ENCODE peak calls at places on chromosomes 12 and 14, in four cellular contexts. C is GM13977, F is AG09309, R is tibial artery. E is an unnamed sample.
A peak's percentile ranks its signal among the peaks of the same experiment; 100 is the strongest.

GRCh38 chr14:67187210-67187609 is 2.0 kb upstream of the GARIN2 start:
- DNase-seq in C (no peak), F (peak; percentile 45), R (no peak), E (peak; percentile 11)

GRCh38 chr12:26614217-26614616 is 218.8 kb downstream of the ITPR2 start:
- DNase-seq in C (no peak), F (no peak), R (no peak), E (no peak)

GRCh38 chr14:95575820-95576473 is 41.1 kb downstream of the GLRX5 start:
- DNase-seq in C (no peak), F (no peak), R (no peak), E (no peak)

GRCh38 chr12:104793280-104793679 is 164.8 kb downstream of the SLC41A2 start:
- DNase-seq in C (no peak), F (peak; percentile 86), R (peak; percentile 68), E (peak; percentile 81)

GRCh38 chr14:49959822-49960408 is 67.0 kb downstream of the ARF6 start:
- DNase-seq in C (peak; percentile 45), F (no peak), R (no peak), E (no peak)

GRCh38 chr12:116266631-116267349 is 10.7 kb downstream of the MED13L start:
- DNase-seq in C (no peak), F (no peak), R (no peak), E (no peak)

GRCh38 chr14:87155850-87156491 is 837.0 kb downstream of the GALC start:
- DNase-seq in C (no peak), F (no peak), R (no peak), E (no peak)

GRCh38 chr14:76138758-76139723 is 12.7 kb upstream of the GPATCH2L start:
- DNase-seq in C (no peak), F (no peak), R (no peak), E (no peak)

GRCh38 chr12:95998611-95999300 is 2.6 kb upstream of the HAL start:
- DNase-seq in C (peak; percentile 82), F (peak; percentile 32), R (no peak), E (peak; percentile 35)

GRCh38 chr12:2940564-2940963 is 18.6 kb upstream of the TEAD4 start:
- DNase-seq in C (no peak), F (no peak), R (no peak), E (no peak)

GRCh38 chr14:50061664-50062437 is 54.5 kb downstream of the VCPKMT start:
- DNase-seq in C (peak; percentile 73), F (no peak), R (no peak), E (no peak)

GRCh38 chr14:49549881-49550280 is 36.3 kb downstream of the RPS29 start:
- DNase-seq in C (no peak), F (no peak), R (no peak), E (no peak)

GRCh38 chr12:105041186-105041585 is 43.1 kb downstream of the ALDH1L2 start:
- DNase-seq in C (no peak), F (no peak), R (no peak), E (peak; percentile 16)

GRCh38 chr14:72800848-72801370 is 93.0 kb downstream of the DPF3 start:
- DNase-seq in C (no peak), F (no peak), R (no peak), E (no peak)

GRCh38 chr12:62813031-62813829 is 121.7 kb downstream of the PPM1H start:
- DNase-seq in C (peak; percentile 42), F (peak; percentile 28), R (peak; percentile 57), E (peak; percentile 44)

GRCh38 chr14:21070083-21070609 is at the start of gene ARHGEF40:
- DNase-seq in C (peak; percentile 62), F (no peak), R (peak; percentile 61), E (no peak)

GRCh38 chr12:33757701-33758100 is 264.6 kb upstream of the ALG10 start:
- DNase-seq in C (no peak), F (no peak), R (no peak), E (no peak)

DNA sequence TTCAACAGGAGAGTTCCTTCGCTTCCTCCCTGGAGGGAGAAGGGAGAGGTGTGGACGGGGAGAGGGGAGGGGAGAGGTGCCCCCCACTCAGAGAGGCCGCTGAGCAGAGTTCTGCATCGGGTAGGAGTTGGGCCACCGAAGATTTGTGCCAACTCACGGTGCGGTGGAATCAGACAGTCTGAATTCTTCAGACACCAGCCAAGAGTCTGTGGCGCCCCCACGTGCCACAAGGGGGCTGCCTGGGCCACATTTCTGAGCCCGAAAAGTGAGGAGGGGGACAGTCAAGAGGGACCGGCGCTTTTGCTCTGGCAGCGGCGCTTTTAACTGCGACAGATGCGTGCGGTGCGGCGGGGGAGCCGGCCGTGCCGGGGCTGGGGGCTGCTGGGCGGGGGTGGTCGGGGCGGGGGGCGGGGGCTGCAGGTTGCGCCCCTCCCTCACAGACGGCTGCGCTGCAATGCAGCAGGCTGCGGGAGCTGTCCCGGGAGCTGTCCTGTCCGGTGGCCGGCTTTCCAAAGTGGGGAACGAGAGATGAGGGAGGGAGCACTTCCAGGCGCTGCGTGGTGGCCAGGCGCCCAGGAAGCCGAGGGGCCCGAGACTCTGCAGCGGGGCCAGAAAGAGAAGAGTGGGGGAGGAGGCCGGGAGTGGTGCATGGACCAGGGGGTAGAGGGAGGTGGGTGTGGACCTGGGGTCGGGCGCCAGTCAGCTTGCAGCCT is 941 bp upstream of the RTL1 start:
- DNase-seq in C (peak; percentile 4), F (no peak), R (no peak), E (no peak)
- TF ChIP-seq CTCF in C (no peak), F (peak; percentile 30), R (no peak), E (peak; percentile 16)

GRCh38 chr12:92608418-92609091 is 94.2 kb upstream of the PLEKHG7 start:
- DNase-seq in C (peak; percentile 8), F (no peak), R (no peak), E (no peak)
- TF ChIP-seq CTCF in C (peak; percentile 50), F (peak; percentile 59), R (peak; percentile 26), E (peak; percentile 71)

GRCh38 chr14:57182760-57183503 is 85.8 kb downstream of the EXOC5 start:
- DNase-seq in C (peak; percentile 8), F (no peak), R (no peak), E (no peak)
- TF ChIP-seq CTCF in C (peak; percentile 61), F (peak; percentile 27), R (no peak), E (peak; percentile 7)

DNA sequence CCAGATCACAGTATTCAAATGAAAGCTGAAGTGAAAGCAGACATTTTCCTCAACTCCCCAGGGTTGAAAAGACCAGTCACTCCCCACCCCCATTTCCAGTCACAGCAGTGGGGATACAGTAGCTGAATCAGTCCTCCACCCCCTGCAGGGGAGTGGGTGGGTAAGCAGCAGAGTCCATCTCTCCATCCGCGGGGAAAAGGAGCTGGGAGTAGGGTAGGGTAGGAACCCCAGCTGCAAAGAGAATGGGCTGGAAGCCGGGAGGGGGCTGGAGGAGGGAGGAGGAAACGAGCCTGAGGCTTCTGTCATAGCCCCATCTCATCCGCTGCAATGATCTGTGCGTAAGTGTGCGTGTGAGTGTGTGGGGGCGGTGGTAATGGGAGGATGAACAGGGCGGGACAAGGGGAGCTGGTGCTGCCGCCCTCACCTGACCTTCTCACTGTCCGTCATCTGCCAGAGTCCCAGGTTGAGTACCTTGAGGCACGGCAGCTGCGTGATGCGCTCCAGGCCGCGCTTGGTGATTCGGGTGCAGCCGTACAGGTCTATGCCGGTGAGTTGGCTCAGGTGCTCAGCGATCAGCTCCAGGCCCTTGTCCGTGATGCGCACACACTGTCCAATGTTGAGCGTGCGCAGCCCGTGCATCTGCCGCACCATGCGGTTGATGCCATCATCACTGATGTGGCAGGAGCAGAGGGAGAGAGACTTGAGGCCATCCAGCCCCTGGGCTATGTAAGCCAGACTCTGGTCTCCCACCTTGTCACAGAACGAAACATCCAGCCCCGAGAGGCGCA is 1.7 kb downstream of the FBXL14 start:
- DNase-seq in C (peak; percentile 49), F (no peak), R (no peak), E (no peak)
- TF ChIP-seq CTCF in C (no peak), F (peak; percentile 20), R (no peak), E (no peak)

DNA sequence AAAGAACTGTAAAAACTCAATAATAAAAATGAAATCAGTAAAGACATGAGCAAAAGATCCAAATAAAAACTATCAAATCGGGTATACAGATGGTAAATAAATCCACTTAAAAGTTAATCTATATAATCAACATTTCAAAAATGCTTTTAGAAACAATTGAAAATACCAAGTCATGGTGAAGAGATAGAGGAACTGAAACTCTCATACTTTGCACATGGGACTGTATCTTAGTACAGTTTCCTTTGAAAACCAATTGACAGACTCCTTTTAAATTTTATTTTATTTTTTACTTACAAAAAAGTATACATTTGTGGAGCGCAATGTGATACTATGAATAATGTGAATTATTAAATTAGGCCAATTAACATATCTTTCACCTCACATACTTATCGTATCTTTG is 98.6 kb upstream of the FAR2 start:
- DNase-seq in C (peak; percentile 7), F (no peak), R (no peak), E (no peak)
- TF ChIP-seq CTCF in C (no peak), F (no peak), R (no peak), E (no peak)

E was measured in AG09319.